ENCODE peak calls at places on chromosome 14, in nine cellular contexts. Q is pancreas; X is NCI-H1436; B is A549; D is progenitor cell of endocrine pancreas; C is stimulated activated CD4-positive, alpha-beta T cell treated with anti-CD3 and anti-CD28 coated beads, Interleukin-1b, Interleukin-23, amount 100 ng/mL, for 24 hours; H is amniotic epithelial cell; M is lung microvascular endothelial cell; P is hepatic stellate cell. E is an unnamed sample.

GRCh38 chr14:25833341-25834121 is 764.3 kb downstream of the NOVA1 start:
- DNase-seq in M (peak; percentile 58), D (peak; percentile 31), X (peak; percentile 34), Q (no peak), H (no peak), B (no peak), P (no peak), C (no peak), E (no peak)

GRCh38 chr14:35858521-35859209 is 32.5 kb downstream of the BRMS1L start:
- DNase-seq in Q (no peak), H (peak; percentile 81), D (no peak), P (no peak), C (no peak), M (no peak), B (no peak), X (no peak), E (peak; percentile 11)

GRCh38 chr14:64671591-64671990 is 32.6 kb upstream of the PLEKHG3 start:
- DNase-seq in P (peak; percentile 71), X (peak; percentile 56), Q (no peak), C (no peak), D (no peak), M (peak; percentile 68), H (peak; percentile 68), B (peak; percentile 80), E (peak; percentile 40)

GRCh38 chr14:77133718-77134338 is 7.8 kb downstream of the ZDHHC22 start:
- DNase-seq in X (no peak), D (peak; percentile 84), M (peak; percentile 82), H (peak; percentile 66), B (peak; percentile 65), P (peak; percentile 73), Q (peak; percentile 68), C (peak; percentile 33), E (peak; percentile 43)

GRCh38 chr14:71780075-71780474 is 152.2 kb upstream of the RGS6 start:
- DNase-seq in C (no peak), B (no peak), D (no peak), H (no peak), M (peak; percentile 58), P (no peak), Q (no peak), X (no peak), E (no peak)

GRCh38 chr14:72476657-72477499 is 417.0 kb downstream of the DPF3 start:
- DNase-seq in B (no peak), X (no peak), M (no peak), C (peak; percentile 28), Q (no peak), D (no peak), H (peak; percentile 59), P (no peak), E (peak; percentile 70)

GRCh38 chr14:34043627-34044372 is 92.9 kb upstream of the EGLN3 start:
- DNase-seq in C (peak; percentile 27), D (no peak), P (no peak), B (peak; percentile 67), Q (no peak), X (no peak), H (no peak), M (peak; percentile 71), E (peak; percentile 80)

GRCh38 chr14:82112210-82112839 is 578.7 kb upstream of the SEL1L start:
- DNase-seq in C (no peak), P (no peak), Q (no peak), H (no peak), B (no peak), X (no peak), D (no peak), M (no peak), E (no peak)

GRCh38 chr14:95387826-95388445 is 68.2 kb upstream of the CLMN start:
- DNase-seq in M (no peak), D (no peak), P (no peak), C (no peak), Q (no peak), B (no peak), X (no peak), H (no peak), E (no peak)

GRCh38 chr14:97411938-97412612 is 614.9 kb downstream of the VRK1 start:
- DNase-seq in H (no peak), P (no peak), M (no peak), D (no peak), Q (no peak), C (no peak), X (no peak), B (no peak), E (no peak)

GRCh38 chr14:91920526-91920925 is 27.0 kb downstream of the FBLN5 start:
- DNase-seq in M (no peak), C (no peak), H (no peak), D (no peak), P (no peak), B (no peak), Q (no peak), X (no peak), E (no peak)

GRCh38 chr14:68783408-68784297 is 9.2 kb downstream of the ZFP36L1 start:
- DNase-seq in D (no peak), M (no peak), B (no peak), P (no peak), X (no peak), C (no peak), Q (peak; percentile 59), H (no peak), E (no peak)

GRCh38 chr14:103472939-103473338 is 49.7 kb downstream of the CKB start:
- DNase-seq in M (no peak), H (peak; percentile 43), C (no peak), P (no peak), B (no peak), Q (no peak), X (no peak), D (no peak), E (no peak)

GRCh38 chr14:104641753-104642539 is 37.4 kb upstream of the TMEM179 start:
- DNase-seq in C (no peak), X (no peak), H (no peak), P (no peak), D (no peak), M (no peak), Q (no peak), B (no peak), E (no peak)

GRCh38 chr14:51430600-51430999 is 190.6 kb downstream of the TMX1 start:
- DNase-seq in P (no peak), B (no peak), X (peak; percentile 15), H (no peak), D (no peak), Q (no peak), C (no peak), M (no peak), E (no peak)

GRCh38 chr14:75279739-75280447 is 1.3 kb downstream of the FOS start:
- DNase-seq in C (no peak), M (peak; percentile 21), D (no peak), B (no peak), X (no peak), H (peak; percentile 21), P (no peak), Q (peak; percentile 78), E (no peak)

GRCh38 chr14:63686926-63687325 is 40.9 kb downstream of the SGPP1 start:
- DNase-seq in Q (no peak), D (no peak), C (no peak), H (no peak), X (no peak), M (no peak), P (no peak), B (no peak), E (no peak)

GRCh38 chr14:76908834-76909233 is 82.6 kb downstream of the LRRC74A start:
- DNase-seq in C (no peak), D (no peak), B (no peak), P (no peak), Q (no peak), M (no peak), H (no peak), X (no peak), E (no peak)

GRCh38 chr14:77123381-77124344 is 17.9 kb downstream of the ZDHHC22 start:
- DNase-seq in B (no peak), C (no peak), H (no peak), P (no peak), D (no peak), Q (peak; percentile 95), X (peak; percentile 28), M (no peak), E (no peak)

GRCh38 chr14:96762650-96763049 is 34.5 kb upstream of the VRK1 start:
- DNase-seq in C (no peak), X (peak; percentile 73), M (peak; percentile 74), B (peak; percentile 80), D (no peak), H (peak; percentile 54), P (peak; percentile 47), Q (no peak), E (peak; percentile 72)

GRCh38 chr14:91796622-91797347 is 64.9 kb upstream of the CATSPERB start:
- DNase-seq in D (no peak), Q (no peak), H (no peak), X (no peak), M (no peak), C (no peak), P (no peak), B (no peak), E (no peak)